ENCODE peak calls at places on chromosomes 12 and 14, in seven cellular contexts. F is lower leg skin, O is stomach, E is sigmoid colon, A is body of pancreas, G is Peyer's patch, K is A549. W is an unnamed sample.

GRCh38 chr14:52124791-52125661 is 56.2 kb upstream of the NID2 start:
- DNase-seq in F (no peak), O (no peak), E (no peak), A (no peak), G (no peak), K (peak; percentile 44), W (peak; percentile 33)

GRCh38 chr12:132731574-132731973 is 20.9 kb downstream of the PGAM5 start:
- DNase-seq in F (no peak), O (no peak), E (no peak), A (no peak), G (no peak), K (no peak), W (no peak)

GRCh38 chr14:69713127-69713800 is 53.7 kb upstream of the SRSF5 start:
- DNase-seq in F (no peak), O (peak; percentile 65), E (no peak), A (peak; percentile 78), G (peak; percentile 45), K (no peak), W (peak; percentile 62)

GRCh38 chr12:45611495-45611894 is 118.0 kb upstream of the ARID2 start:
- DNase-seq in F (no peak), O (no peak), E (no peak), A (no peak), G (no peak), K (no peak), W (no peak)

GRCh38 chr14:69317392-69317755 is 57.4 kb downstream of the GALNT16 start:
- DNase-seq in F (no peak), O (no peak), E (no peak), A (no peak), G (no peak), K (peak; percentile 79), W (no peak)

GRCh38 chr12:95646781-95647184 is 95.5 kb upstream of the USP44 start:
- DNase-seq in F (peak; percentile 59), O (no peak), E (no peak), A (no peak), G (no peak), K (no peak), W (peak; percentile 56)

GRCh38 chr12:3135522-3136461 is 58.6 kb downstream of the TSPAN9 start:
- DNase-seq in F (peak; percentile 85), O (no peak), E (no peak), A (peak; percentile 50), G (peak; percentile 61), K (peak; percentile 83), W (peak; percentile 69)

GRCh38 chr12:96237465-96238077 is 43.4 kb downstream of the ELK3 start:
- DNase-seq in F (peak; percentile 94), O (peak; percentile 44), E (peak; percentile 93), A (peak; percentile 59), G (peak; percentile 78), K (no peak), W (peak; percentile 96)

GRCh38 chr12:1592444-1593231 is 1.7 kb downstream of the FBXL14 start:
- DNase-seq in F (no peak), O (no peak), E (peak; percentile 65), A (peak; percentile 25), G (peak; percentile 76), K (no peak), W (no peak)

GRCh38 chr12:109461846-109462766 is 15.0 kb downstream of the KCTD10 start:
- DNase-seq in F (peak; percentile 97), O (peak; percentile 52), E (peak; percentile 96), A (peak; percentile 59), G (peak; percentile 84), K (peak; percentile 65), W (peak; percentile 68)

GRCh38 chr12:3225796-3226180 is 148.6 kb downstream of the TSPAN9 start:
- DNase-seq in F (no peak), O (no peak), E (no peak), A (no peak), G (no peak), K (no peak), W (no peak)

GRCh38 chr14:22553445-22553844 is 35.6 kb downstream of the DAD1 start:
- DNase-seq in F (no peak), O (no peak), E (no peak), A (no peak), G (no peak), K (no peak), W (no peak)

GRCh38 chr12:79555006-79555925 is 135.5 kb downstream of the PAWR start:
- DNase-seq in F (no peak), O (no peak), E (no peak), A (no peak), G (no peak), K (peak; percentile 66), W (peak; percentile 79)

GRCh38 chr14:45716506-45716905 is 463.5 kb upstream of the MIS18BP1 start:
- DNase-seq in F (no peak), O (no peak), E (no peak), A (no peak), G (no peak), K (peak; percentile 41), W (no peak)

GRCh38 chr14:104967144-104967413 is 11.1 kb downstream of the AHNAK2 start:
- DNase-seq in F (peak; percentile 91), O (no peak), E (no peak), A (no peak), G (no peak), K (no peak), W (no peak)

GRCh38 chr12:3035815-3036702 is 41.1 kb upstream of the TSPAN9 start:
- DNase-seq in F (no peak), O (no peak), E (no peak), A (no peak), G (no peak), K (no peak), W (peak; percentile 30)

GRCh38 chr12:9699898-9700605 is 30.5 kb downstream of the CLEC2D start:
- DNase-seq in F (no peak), O (no peak), E (no peak), A (no peak), G (no peak), K (no peak), W (peak; percentile 86)

GRCh38 chr12:45008211-45008610 is 42.7 kb downstream of the DBX2 start:
- DNase-seq in F (no peak), O (no peak), E (no peak), A (no peak), G (no peak), K (no peak), W (no peak)

GRCh38 chr12:121352053-121353018 is at the start of gene ANAPC5:
- DNase-seq in F (peak; percentile 98), O (peak; percentile 94), E (peak; percentile 98), A (peak; percentile 96), G (peak; percentile 97), K (peak; percentile 100), W (peak; percentile 99)
- TF ChIP-seq POLR2A in F (no peak), O (peak; percentile 65), E (peak; percentile 57), A (peak; percentile 95), G (peak; percentile 83), K (peak; percentile 86), W (peak; percentile 94)

GRCh38 chr12:69024907-69025306 is 91.9 kb upstream of the CPM start:
- DNase-seq in F (no peak), O (no peak), E (no peak), A (no peak), G (no peak), K (no peak), W (no peak)

GRCh38 chr12:69028941-69029729 is 96.2 kb upstream of the CPM start:
- DNase-seq in F (no peak), O (no peak), E (no peak), A (no peak), G (no peak), K (no peak), W (no peak)

GRCh38 chr12:69024413-69024812 is 91.4 kb upstream of the CPM start:
- DNase-seq in F (peak; percentile 92), O (peak; percentile 71), E (no peak), A (peak; percentile 74), G (peak; percentile 95), K (peak; percentile 77), W (no peak)

GRCh38 chr12:69026341-69026740 is 93.4 kb upstream of the CPM start:
- DNase-seq in F (no peak), O (no peak), E (no peak), A (no peak), G (no peak), K (no peak), W (no peak)

GRCh38 chr12:69027411-69027811 is 94.4 kb upstream of the CPM start:
- DNase-seq in F (no peak), O (no peak), E (no peak), A (no peak), G (no peak), K (no peak), W (peak; percentile 52)
- H3K4me3 ChIP-seq in F (no peak overlapping the region), O (no peak overlapping the region), E (no peak overlapping the region), A (no peak overlapping the region), G (no peak overlapping the region), K (no peak overlapping the region), W (no peak overlapping the region)

GRCh38 chr12:53378705-53379388 is 1.1 kb upstream of the SP1 start:
- DNase-seq in F (no peak), O (no peak), E (no peak), A (peak; percentile 39), G (no peak), K (no peak), W (no peak)

GRCh38 chr12:53379389-53380103 is 430 bp upstream of the SP1 start:
- DNase-seq in F (peak; percentile 99), O (peak; percentile 100), E (peak; percentile 100), A (peak; percentile 100), G (peak; percentile 99), K (peak; percentile 100), W (peak; percentile 100)

GRCh38 chr12:53381739-53382630 is 2.0 kb downstream of the SP1 start:
- DNase-seq in F (no peak), O (peak; percentile 57), E (peak; percentile 75), A (peak; percentile 60), G (peak; percentile 76), K (peak; percentile 85), W (peak; percentile 45)

GRCh38 chr12:53380797-53381738 is 1.1 kb downstream of the SP1 start:
- DNase-seq in F (no peak), O (no peak), E (peak; percentile 75), A (peak; percentile 26), G (peak; percentile 52), K (no peak), W (peak; percentile 41)

GRCh38 chr12:53380104-53380796 is at the start of gene SP1:
- DNase-seq in F (peak; percentile 100), O (peak; percentile 94), E (peak; percentile 97), A (peak; percentile 92), G (peak; percentile 95), K (peak; percentile 97), W (peak; percentile 88)
- TF ChIP-seq POLR2A in F (no peak), O (no peak), E (peak; percentile 37), A (peak; percentile 32), G (peak; percentile 42), K (peak; percentile 22), W (peak; percentile 50)

GRCh38 chr12:105951732-105952131 is 187.0 kb downstream of the NUAK1 start:
- DNase-seq in F (no peak), O (no peak), E (no peak), A (no peak), G (no peak), K (no peak), W (no peak)

GRCh38 chr12:105957058-105957457 is 181.7 kb downstream of the NUAK1 start:
- DNase-seq in F (no peak), O (no peak), E (no peak), A (no peak), G (no peak), K (no peak), W (no peak)

GRCh38 chr12:105955976-105956375 is 182.8 kb downstream of the NUAK1 start:
- DNase-seq in F (no peak), O (no peak), E (no peak), A (no peak), G (no peak), K (no peak), W (no peak)

GRCh38 chr12:105954891-105955607 is 183.7 kb downstream of the NUAK1 start:
- DNase-seq in F (no peak), O (no peak), E (no peak), A (no peak), G (no peak), K (no peak), W (no peak)

GRCh38 chr12:105955608-105955931 is 183.2 kb downstream of the NUAK1 start:
- DNase-seq in F (no peak), O (no peak), E (no peak), A (no peak), G (no peak), K (no peak), W (no peak)
- H3K4me3 ChIP-seq in F (no peak overlapping the region), O (no peak overlapping the region), E (no peak overlapping the region), A (no peak overlapping the region), G (no peak overlapping the region), K (no peak overlapping the region), W (no peak overlapping the region)